ENCODE peak calls at places on chromosomes 13 and 19, in six cellular contexts. J, O, B, P, Q and T are unnamed samples.

GRCh38 chr13:19264711-19265110 is 83.1 kb upstream of the TUBA3C start:
- DNase-seq in Q (no peak), B (no peak), O (no peak), P (no peak), J (no peak), T (no peak)

GRCh38 chr13:75596657-75597182 is 39.4 kb upstream of the LMO7 start:
- DNase-seq in P (no peak), B (no peak), J (no peak), O (no peak), Q (no peak), T (no peak)

GRCh38 chr13:102017248-102017647 is 384.6 kb downstream of the FGF14 start:
- DNase-seq in P (no peak), J (peak; percentile 0), B (no peak), O (no peak), Q (no peak), T (no peak)

GRCh38 chr13:92260363-92260762 is 861.9 kb downstream of the GPC5 start:
- DNase-seq in Q (no peak), O (no peak), P (no peak), J (no peak), B (no peak), T (no peak)

GRCh38 chr19:11378319-11379189 is 4.1 kb downstream of the SWSAP1 start:
- DNase-seq in Q (peak; percentile 48), J (peak; percentile 72), B (peak; percentile 73), P (peak; percentile 72), O (no peak), T (peak; percentile 89)

GRCh38 chr13:107835339-107836018 is 379.9 kb downstream of the LIG4 start:
- DNase-seq in J (no peak), B (no peak), O (no peak), Q (no peak), P (no peak), T (peak; percentile 88)

GRCh38 chr19:1235625-1236538 is 1.9 kb downstream of the CBARP start:
- DNase-seq in P (peak; percentile 66), J (no peak), Q (no peak), O (no peak), B (no peak), T (peak; percentile 50)

GRCh38 chr13:31755211-31755610 is 15.9 kb downstream of the RXFP2 start:
- DNase-seq in Q (no peak), J (no peak), P (no peak), O (no peak), B (no peak), T (no peak)

GRCh38 chr19:33500991-33501390 is 20.6 kb downstream of the PEPD start:
- DNase-seq in P (no peak), O (no peak), Q (no peak), B (no peak), J (no peak), T (no peak)

DNA sequence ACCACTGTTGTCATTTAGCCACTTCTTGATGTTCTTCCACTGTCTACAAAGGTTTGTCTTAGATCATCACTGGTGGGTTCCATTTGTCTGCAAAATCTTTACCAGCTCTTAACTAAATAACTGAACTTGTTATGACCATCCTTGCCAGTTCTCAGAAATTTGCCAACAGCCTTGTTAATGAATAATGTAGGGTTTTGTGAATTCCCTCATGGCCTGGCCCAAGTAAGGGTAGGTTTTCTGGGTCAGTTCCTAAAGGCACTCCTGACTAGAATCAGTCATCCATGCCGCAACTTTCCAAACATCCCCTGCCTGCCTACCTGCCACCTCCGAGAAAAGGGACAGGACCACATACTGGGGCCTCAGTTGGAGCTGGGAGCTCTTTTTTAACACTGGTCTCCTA is 4.0 kb downstream of the COL4A1 start:
- DNase-seq in B (no peak), O (no peak), Q (no peak), J (no peak), P (no peak), T (no peak)
- H3K4me2 ChIP-seq in B (no peak overlapping the region), O (no peak overlapping the region), Q (no peak overlapping the region), J (peak overlapping the region; percentile 78), P (peak overlapping the region; percentile 18), T (peak overlapping the region; percentile 53)

GRCh38 chr19:48842744-48843162 is 6.5 kb upstream of the HSD17B14 start:
- DNase-seq in P (peak; percentile 80), Q (peak; percentile 58), O (no peak), B (peak; percentile 80), J (peak; percentile 71), T (peak; percentile 48)
- TF ChIP-seq SMC3 in P (peak; percentile 77), Q (peak; percentile 85), O (peak; percentile 83), B (peak; percentile 70), J (peak; percentile 94), T (peak; percentile 72)

GRCh38 chr13:110396913-110397379 is 89.9 kb downstream of the COL4A2 start:
- DNase-seq in Q (no peak), P (no peak), J (peak; percentile 44), O (no peak), B (no peak), T (peak; percentile 100)
- H3K4me2 ChIP-seq in Q (no peak overlapping the region), P (peak overlapping the region; percentile 42), J (peak overlapping the region; percentile 40), O (no peak overlapping the region), B (no peak overlapping the region), T (peak overlapping the region; percentile 92)

DNA sequence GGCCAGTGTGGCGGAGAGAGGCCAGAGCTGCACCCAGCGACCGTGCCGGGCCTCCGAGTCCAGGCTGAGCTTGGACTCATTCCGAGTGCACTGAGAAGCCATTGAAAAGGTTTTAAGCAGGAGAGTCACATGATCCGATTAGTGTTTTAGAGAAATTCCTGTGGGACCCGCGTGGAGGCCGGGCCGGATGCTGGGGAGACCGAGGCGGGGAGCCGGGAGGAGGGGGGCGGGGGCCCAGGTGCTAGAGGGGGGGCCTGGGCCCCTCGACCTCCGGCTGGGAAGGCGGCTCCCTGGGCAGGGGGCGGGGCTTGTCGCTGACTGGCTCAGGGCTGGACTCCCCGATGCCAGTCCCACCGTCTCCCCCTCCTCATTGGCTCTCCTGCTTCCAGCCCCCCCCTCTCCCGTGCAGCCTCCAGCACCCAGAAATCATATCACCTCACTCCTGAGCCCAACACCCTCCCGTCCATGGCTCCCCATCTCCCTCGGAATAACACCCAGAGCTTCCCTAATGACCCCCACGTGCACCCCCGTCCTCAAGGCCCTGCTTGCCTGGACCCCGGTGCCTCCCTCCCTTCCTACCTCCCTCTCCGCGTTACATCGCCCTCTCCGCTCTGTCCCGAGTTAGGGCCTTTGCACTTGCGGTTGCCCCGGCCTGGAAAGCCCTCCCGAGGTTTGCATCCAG is 5.2 kb upstream of the ZNF579 start:
- DNase-seq in P (peak; percentile 93), J (peak; percentile 61), B (no peak), O (no peak), Q (peak; percentile 76), T (peak; percentile 63)
- TF ChIP-seq SMC3 in P (no peak), J (no peak), B (no peak), O (no peak), Q (no peak), T (no peak)

GRCh38 chr13:51449018-51449417 is 3.8 kb downstream of the INTS6 start:
- DNase-seq in Q (no peak), O (no peak), B (no peak), P (no peak), J (no peak), T (no peak)
- H3K4me2 ChIP-seq in Q (no peak overlapping the region), O (no peak overlapping the region), B (no peak overlapping the region), P (no peak overlapping the region), J (no peak overlapping the region), T (no peak overlapping the region)